ENCODE peak calls at places on chromosomes 13 and 19, in five cellular contexts. L, W, G, Y and U are unnamed samples.

GRCh38 chr13:43911283-43911682 is 31.6 kb downstream of the LACC1 start:
- DNase-seq in L (no peak), W (no peak), G (no peak), Y (no peak), U (no peak)

GRCh38 chr19:49125025-49125731 is 5.8 kb downstream of the PPFIA3 start:
- DNase-seq in L (no peak), W (peak), G (no peak), Y (no peak), U (no peak)

GRCh38 chr19:47467914-47468313 is 3.8 kb downstream of the SLC8A2 start:
- DNase-seq in L (no peak), W (no peak), G (no peak), Y (no peak), U (no peak)

GRCh38 chr13:25689539-25689938 is 317.8 kb downstream of the ATP8A2 start:
- DNase-seq in L (no peak), W (no peak), G (no peak), Y (no peak), U (no peak)

GRCh38 chr19:38729653-38730469 is 14.4 kb downstream of the CAPN12 start:
- DNase-seq in L (no peak), W (peak), G (peak), Y (peak), U (peak)

GRCh38 chr19:38715540-38715939 is 28.7 kb downstream of the CAPN12 start:
- DNase-seq in L (peak), W (no peak), G (peak), Y (no peak), U (no peak)

GRCh38 chr13:78764665-78765064 is 105.7 kb upstream of the OBI1 start:
- DNase-seq in L (no peak), W (no peak), G (no peak), Y (no peak), U (no peak)

GRCh38 chr19:14530005-14530348 is 583 bp downstream of the TECR start:
- DNase-seq in L (no peak), W (peak), G (no peak), Y (no peak), U (no peak)

GRCh38 chr13:114134111-114134943 is 1.9 kb upstream of the RASA3 start:
- DNase-seq in L (no peak), W (no peak), G (peak), Y (no peak), U (no peak)

GRCh38 chr19:31073485-31074221 is 275.6 kb downstream of the TSHZ3 start:
- DNase-seq in L (no peak), W (no peak), G (no peak), Y (no peak), U (no peak)

GRCh38 chr19:48913114-48913513 is 13.0 kb downstream of the NUCB1 start:
- DNase-seq in L (no peak), W (no peak), G (no peak), Y (no peak), U (no peak)

GRCh38 chr19:56097776-56098175 is 23.3 kb downstream of the ZNF787 start:
- DNase-seq in L (no peak), W (no peak), G (no peak), Y (no peak), U (no peak)

GRCh38 chr19:51568456-51568855 is 2.6 kb upstream of the ZNF175 start:
- DNase-seq in L (no peak), W (no peak), G (no peak), Y (no peak), U (no peak)

GRCh38 chr19:47339196-47339880 is 7.4 kb downstream of the C5AR2 start:
- DNase-seq in L (no peak), W (no peak), G (no peak), Y (no peak), U (no peak)

GRCh38 chr19:56110515-56111448 is 10.3 kb downstream of the ZNF787 start:
- DNase-seq in L (no peak), W (peak), G (peak), Y (peak), U (no peak)

GRCh38 chr13:50535050-50535449 is 308.4 kb downstream of the DLEU7 start:
- DNase-seq in L (no peak), W (no peak), G (no peak), Y (no peak), U (no peak)

GRCh38 chr13:26132756-26133155 is 80.9 kb upstream of the SHISA2 start:
- DNase-seq in L (no peak), W (no peak), G (no peak), Y (no peak), U (no peak)

GRCh38 chr19:55672418-55672817 is 2.6 kb upstream of the EPN1 start:
- DNase-seq in L (no peak), W (no peak), G (no peak), Y (no peak), U (no peak)

GRCh38 chr13:66138172-66138811 is 1091.8 kb downstream of the PCDH9 start:
- DNase-seq in L (no peak), W (no peak), G (no peak), Y (no peak), U (no peak)

GRCh38 chr13:38264363-38265134 is 85.1 kb upstream of the UFM1 start:
- DNase-seq in L (no peak), W (no peak), G (no peak), Y (peak), U (no peak)